ENCODE peak calls at places on chromosome 15, in five cellular contexts. K is choroid plexus epithelial cell, A is cardiac muscle cell, Q is epithelial cell of esophagus, W is GM12865. V is an unnamed sample.

GRCh38 chr15:59434481-59434880 is 3.5 kb upstream of the FAM81A start:
- DNase-seq in K (no peak), A (no peak), Q (no peak), W (no peak), V (no peak)

GRCh38 chr15:60585743-60586708 is 107.1 kb upstream of the ICE2 start:
- DNase-seq in K (peak), A (peak), Q (peak), W (peak), V (no peak)

GRCh38 chr15:81877533-81878227 is 168.1 kb downstream of the MEX3B start:
- DNase-seq in K (no peak), A (no peak), Q (no peak), W (no peak), V (no peak)

GRCh38 chr15:77983708-77984445 is 93.6 kb downstream of the TBC1D2B start:
- DNase-seq in K (no peak), A (no peak), Q (peak), W (no peak), V (no peak)

GRCh38 chr15:76962337-76963013 is 30.9 kb downstream of the RCN2 start:
- DNase-seq in K (no peak), A (no peak), Q (no peak), W (no peak), V (peak)

GRCh38 chr15:70777156-70777926 is 14.0 kb upstream of the UACA start:
- DNase-seq in K (peak), A (no peak), Q (no peak), W (peak), V (no peak)

GRCh38 chr15:52100807-52101206 is 11.8 kb downstream of the BCL2L10 start:
- DNase-seq in K (peak), A (no peak), Q (peak), W (peak), V (no peak)

GRCh38 chr15:100897873-100898490 is 18.4 kb downstream of the ALDH1A3 start:
- DNase-seq in K (no peak), A (no peak), Q (no peak), W (no peak), V (no peak)

GRCh38 chr15:99076555-99077308 is 28.1 kb upstream of the SYNM start:
- DNase-seq in K (peak), A (peak), Q (peak), W (peak), V (peak)

GRCh38 chr15:55917881-55918296 is 75.5 kb downstream of the NEDD4 start:
- DNase-seq in K (peak), A (peak), Q (peak), W (peak), V (no peak)

GRCh38 chr15:92653366-92653765 is 2.2 kb downstream of the FAM174B start:
- DNase-seq in K (no peak), A (no peak), Q (no peak), W (no peak), V (no peak)

GRCh38 chr15:73805504-73806089 is 52.4 kb upstream of the INSYN1 start:
- DNase-seq in K (no peak), A (no peak), Q (no peak), W (no peak), V (no peak)

GRCh38 chr15:100980410-100981046 is 61.4 kb downstream of the LRRK1 start:
- DNase-seq in K (no peak), A (no peak), Q (no peak), W (no peak), V (no peak)

GRCh38 chr15:81333363-81333762 is 9.4 kb upstream of the STARD5 start:
- DNase-seq in K (no peak), A (no peak), Q (no peak), W (no peak), V (no peak)

GRCh38 chr15:57923750-57924149 is 141.8 kb downstream of the ALDH1A2 start:
- DNase-seq in K (peak), A (no peak), Q (no peak), W (no peak), V (no peak)

GRCh38 chr15:76339302-76340197 is 3.0 kb downstream of the ISL2 start:
- DNase-seq in K (peak), A (peak), Q (no peak), W (no peak), V (no peak)

GRCh38 chr15:90184119-90184785 is 16.9 kb upstream of the SEMA4B start:
- DNase-seq in K (peak), A (peak), Q (peak), W (peak), V (peak)

GRCh38 chr15:31801152-31801551 is 229.2 kb upstream of the CHRNA7 start:
- DNase-seq in K (no peak), A (peak), Q (no peak), W (no peak), V (no peak)

GRCh38 chr15:75674366-75674765 is 26.7 kb downstream of the SNX33 start:
- DNase-seq in K (no peak), A (no peak), Q (no peak), W (no peak), V (no peak)

GRCh38 chr15:52653451-52653964 is 25.7 kb downstream of the ATOSA start:
- DNase-seq in K (peak), A (peak), Q (peak), W (no peak), V (no peak)

GRCh38 chr15:70715840-70716510 is 47.4 kb downstream of the UACA start:
- DNase-seq in K (peak), A (no peak), Q (peak), W (no peak), V (no peak)

GRCh38 chr15:78685157-78685830 is 44.3 kb upstream of the CHRNB4 start:
- DNase-seq in K (no peak), A (no peak), Q (no peak), W (no peak), V (no peak)

GRCh38 chr15:70892002-70892911 is at the start of the genes LRRC49 and THAP10:
- DNase-seq in K (peak), A (peak), Q (peak), W (peak), V (peak)

GRCh38 chr15:96171271-96171739 is 159.2 kb upstream of the NR2F2 start:
- DNase-seq in K (peak), A (peak), Q (no peak), W (no peak), V (no peak)

DNA sequence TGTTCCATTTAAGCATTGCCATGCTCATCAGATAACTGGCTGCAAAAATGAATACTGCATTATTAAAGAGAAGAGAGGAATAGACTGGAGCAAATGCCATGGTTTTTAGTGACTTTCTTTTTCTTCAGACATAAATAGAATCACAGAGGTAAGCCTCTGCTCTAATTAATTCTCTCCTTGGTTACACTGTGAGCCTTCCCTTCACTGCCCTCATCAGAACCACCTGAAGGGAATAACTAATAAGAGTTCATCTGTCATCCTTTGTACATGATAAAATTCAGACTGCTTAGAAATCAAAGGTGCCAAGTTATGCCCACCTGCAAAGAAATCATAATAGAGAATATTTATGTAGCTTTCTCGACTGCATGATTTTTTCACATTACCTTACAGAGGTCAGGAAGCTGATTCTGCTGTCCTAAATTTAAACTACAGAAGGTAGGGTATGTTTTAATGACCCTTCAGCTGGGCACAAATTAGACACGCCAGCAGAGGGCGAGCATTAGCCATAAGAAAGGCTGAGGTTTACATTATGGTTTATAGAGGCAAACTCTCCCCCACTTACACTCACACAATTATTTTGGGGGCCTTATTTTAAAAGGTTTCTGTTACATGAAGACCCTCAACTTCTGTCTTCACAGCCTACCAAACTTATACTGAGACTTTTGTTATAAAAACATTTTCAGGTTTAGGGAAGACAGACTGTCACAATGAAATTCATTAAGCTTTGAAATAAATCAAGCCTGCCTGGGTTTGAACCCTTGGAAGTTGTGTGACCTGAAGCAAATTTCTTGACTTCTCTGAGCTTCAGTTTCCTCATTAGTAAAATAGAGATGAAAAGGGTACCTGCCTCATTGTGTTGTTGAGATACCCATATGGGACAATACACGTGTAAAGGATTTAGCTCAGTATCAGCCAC is 15.3 kb upstream of the UNC13C start:
- DNase-seq in K (peak), A (peak), Q (peak), W (peak), V (no peak)
- TF ChIP-seq CTCF in K (peak), A (peak), Q (peak), W (peak), V (peak)

DNA sequence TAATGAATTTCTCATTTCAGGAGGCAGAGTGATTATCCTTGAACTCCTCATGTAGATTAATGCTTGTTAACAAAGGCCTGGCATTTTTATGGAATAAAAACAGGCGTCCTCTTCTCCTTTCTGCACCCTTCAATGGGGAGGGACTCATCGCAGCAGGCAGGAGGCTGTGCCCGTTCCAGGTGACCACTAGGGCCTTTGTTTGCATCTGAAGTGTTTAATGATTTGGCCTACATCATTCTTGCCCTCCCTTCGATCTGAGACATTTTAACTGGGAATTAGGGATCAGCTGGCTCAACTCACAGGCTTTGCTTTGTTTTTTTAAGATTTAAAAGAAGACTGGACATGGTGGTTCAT is 177.9 kb downstream of the ATP10A start:
- DNase-seq in K (no peak), A (no peak), Q (no peak), W (no peak), V (no peak)
- H3K4me3 ChIP-seq in K (no peak), A (no peak), Q (no peak), W (no peak), V (no peak)

GRCh38 chr15:40317580-40317979 is 5.9 kb upstream of the INAFM2 start:
- DNase-seq in K (no peak), A (no peak), Q (no peak), W (no peak), V (no peak)

GRCh38 chr15:40310993-40311392 is 3.3 kb upstream of the PLCB2 start:
- DNase-seq in K (no peak), A (no peak), Q (no peak), W (no peak), V (no peak)

GRCh38 chr15:40312370-40313158 is 4.8 kb upstream of the PLCB2 start:
- DNase-seq in K (no peak), A (no peak), Q (no peak), W (no peak), V (no peak)

GRCh38 chr15:40313531-40314398 is 6.0 kb upstream of the PLCB2 start:
- DNase-seq in K (no peak), A (peak), Q (peak), W (peak), V (no peak)

GRCh38 chr15:40314723-40315276 is 7.1 kb upstream of the PLCB2 start:
- DNase-seq in K (no peak), A (no peak), Q (peak), W (no peak), V (no peak)
- TF ChIP-seq CTCF in K (no peak), A (no peak), Q (no peak), W (no peak), V (no peak)

GRCh38 chr15:67202991-67203390 is 51.5 kb downstream of the AAGAB start:
- DNase-seq in K (no peak), A (no peak), Q (no peak), W (no peak), V (no peak)
- H3K4me3 ChIP-seq in K (no peak), A (no peak), Q (no peak), W (no peak), V (no peak)

GRCh38 chr15:91380114-91380513 is 280.1 kb downstream of the SV2B start:
- DNase-seq in K (no peak), A (no peak), Q (peak), W (no peak), V (no peak)
- TF ChIP-seq CTCF in K (no peak), A (no peak), Q (no peak), W (no peak), V (no peak)

GRCh38 chr15:97963779-97964178 is 3.3 kb downstream of the ARRDC4 start:
- DNase-seq in K (no peak), A (no peak), Q (peak), W (no peak), V (no peak)
- H3K4me3 ChIP-seq in K (no peak), A (no peak), Q (peak), W (no peak), V (no peak)

V was measured in GM12864.